ENCODE peak calls at places on chromosome 22, in nine cellular contexts. One of them, this sample, is unnamed.
A peak's percentile ranks its signal among the peaks of the same experiment; 100 is the strongest.

GRCh38 chr22:19463491-19464469 is 15.2 kb downstream of the UFD1 start:
- DNase-seq in MM.1S: no peak
- DNase-seq in neural progenitor cell: no peak
- DNase-seq in PC-3: no peak
- DNase-seq in GM23248: peak; percentile 90
- DNase-seq in SK-N-SH: no peak
- DNase-seq in GM23338: no peak
- DNase-seq in HCT116: no peak
- DNase-seq in hepatocyte: no peak
- DNase-seq in this sample: no peak

GRCh38 chr22:31839986-31840385 is 86.2 kb downstream of the DEPDC5 start:
- DNase-seq in PC-3: no peak
- DNase-seq in MM.1S: no peak
- DNase-seq in SK-N-SH: no peak
- DNase-seq in neural progenitor cell: no peak
- DNase-seq in hepatocyte: no peak
- DNase-seq in GM23338: no peak
- DNase-seq in HCT116: no peak
- DNase-seq in GM23248: no peak
- DNase-seq in this sample: no peak

GRCh38 chr22:40178417-40179409 is 988 bp downstream of the TNRC6B start:
- DNase-seq in SK-N-SH: peak; percentile 16
- DNase-seq in neural progenitor cell: peak; percentile 79
- DNase-seq in PC-3: peak; percentile 20
- DNase-seq in GM23338: peak; percentile 80
- DNase-seq in GM23248: peak; percentile 71
- DNase-seq in MM.1S: peak; percentile 62
- DNase-seq in hepatocyte: peak; percentile 54
- DNase-seq in HCT116: no peak
- DNase-seq in this sample: peak; percentile 70

GRCh38 chr22:39478461-39478860 is 21.6 kb downstream of the MGAT3 start:
- DNase-seq in hepatocyte: peak; percentile 71
- DNase-seq in neural progenitor cell: peak; percentile 60
- DNase-seq in SK-N-SH: no peak
- DNase-seq in HCT116: no peak
- DNase-seq in MM.1S: no peak
- DNase-seq in GM23338: peak; percentile 80
- DNase-seq in GM23248: peak; percentile 28
- DNase-seq in PC-3: peak; percentile 56
- DNase-seq in this sample: no peak

GRCh38 chr22:24977370-24978230 is 25.1 kb downstream of the KIAA1671 start:
- DNase-seq in hepatocyte: no peak
- DNase-seq in MM.1S: no peak
- DNase-seq in neural progenitor cell: peak; percentile 49
- DNase-seq in HCT116: no peak
- DNase-seq in SK-N-SH: no peak
- DNase-seq in GM23248: no peak
- DNase-seq in PC-3: no peak
- DNase-seq in GM23338: no peak
- DNase-seq in this sample: no peak

GRCh38 chr22:17483670-17484372 is 79.5 kb upstream of the SLC25A18 start:
- DNase-seq in SK-N-SH: no peak
- DNase-seq in neural progenitor cell: no peak
- DNase-seq in PC-3: no peak
- DNase-seq in hepatocyte: peak; percentile 40
- DNase-seq in MM.1S: no peak
- DNase-seq in HCT116: no peak
- DNase-seq in GM23338: no peak
- DNase-seq in GM23248: no peak
- DNase-seq in this sample: peak; percentile 11

GRCh38 chr22:16807109-16807508 is 18.1 kb downstream of the XKR3 start:
- DNase-seq in PC-3: no peak
- DNase-seq in MM.1S: no peak
- DNase-seq in neural progenitor cell: no peak
- DNase-seq in HCT116: no peak
- DNase-seq in GM23248: no peak
- DNase-seq in GM23338: no peak
- DNase-seq in hepatocyte: no peak
- DNase-seq in SK-N-SH: no peak
- DNase-seq in this sample: no peak

GRCh38 chr22:24983151-24983550 is 30.6 kb downstream of the KIAA1671 start:
- DNase-seq in GM23248: no peak
- DNase-seq in PC-3: no peak
- DNase-seq in hepatocyte: no peak
- DNase-seq in neural progenitor cell: no peak
- DNase-seq in MM.1S: no peak
- DNase-seq in SK-N-SH: no peak
- DNase-seq in HCT116: no peak
- DNase-seq in GM23338: no peak
- DNase-seq in this sample: no peak

GRCh38 chr22:27796829-27797792 is 4.4 kb downstream of the MN1 start:
- DNase-seq in GM23248: no peak
- DNase-seq in neural progenitor cell: no peak
- DNase-seq in GM23338: no peak
- DNase-seq in MM.1S: no peak
- DNase-seq in SK-N-SH: no peak
- DNase-seq in hepatocyte: no peak
- DNase-seq in PC-3: no peak
- DNase-seq in HCT116: no peak
- DNase-seq in this sample: no peak
- TF ChIP-seq EZH2phosphoT487 in GM23248: no peak
- TF ChIP-seq EZH2phosphoT487 in neural progenitor cell: peak; percentile 18
- TF ChIP-seq EZH2phosphoT487 in GM23338: no peak
- TF ChIP-seq EZH2phosphoT487 in MM.1S: no peak
- TF ChIP-seq EZH2phosphoT487 in SK-N-SH: no peak
- TF ChIP-seq EZH2phosphoT487 in hepatocyte: peak; percentile 38
- TF ChIP-seq EZH2phosphoT487 in PC-3: no peak
- TF ChIP-seq EZH2phosphoT487 in HCT116: no peak
- TF ChIP-seq EZH2phosphoT487 in this sample: no peak

GRCh38 chr22:23826510-23827350 is 12.1 kb downstream of the DERL3 start:
- DNase-seq in GM23338: no peak
- DNase-seq in GM23248: peak; percentile 77
- DNase-seq in SK-N-SH: peak; percentile 86
- DNase-seq in PC-3: no peak
- DNase-seq in neural progenitor cell: peak; percentile 1
- DNase-seq in MM.1S: no peak
- DNase-seq in hepatocyte: peak; percentile 2
- DNase-seq in HCT116: no peak
- DNase-seq in this sample: no peak

GRCh38 chr22:23827351-23827995 is 11.3 kb downstream of the DERL3 start:
- DNase-seq in HCT116: no peak
- DNase-seq in MM.1S: no peak
- DNase-seq in hepatocyte: no peak
- DNase-seq in GM23338: no peak
- DNase-seq in neural progenitor cell: peak; percentile 1
- DNase-seq in GM23248: no peak
- DNase-seq in PC-3: no peak
- DNase-seq in SK-N-SH: peak; percentile 10
- DNase-seq in this sample: no peak

GRCh38 chr22:23829845-23830372 is 8.9 kb downstream of the DERL3 start:
- DNase-seq in MM.1S: no peak
- DNase-seq in GM23248: peak; percentile 91
- DNase-seq in GM23338: no peak
- DNase-seq in hepatocyte: no peak
- DNase-seq in PC-3: no peak
- DNase-seq in HCT116: no peak
- DNase-seq in SK-N-SH: peak; percentile 35
- DNase-seq in neural progenitor cell: no peak
- DNase-seq in this sample: no peak

GRCh38 chr22:23831261-23831660 is 7.5 kb downstream of the DERL3 start:
- DNase-seq in GM23248: no peak
- DNase-seq in SK-N-SH: no peak
- DNase-seq in MM.1S: no peak
- DNase-seq in hepatocyte: no peak
- DNase-seq in PC-3: no peak
- DNase-seq in HCT116: no peak
- DNase-seq in GM23338: no peak
- DNase-seq in neural progenitor cell: no peak
- DNase-seq in this sample: no peak

DNA sequence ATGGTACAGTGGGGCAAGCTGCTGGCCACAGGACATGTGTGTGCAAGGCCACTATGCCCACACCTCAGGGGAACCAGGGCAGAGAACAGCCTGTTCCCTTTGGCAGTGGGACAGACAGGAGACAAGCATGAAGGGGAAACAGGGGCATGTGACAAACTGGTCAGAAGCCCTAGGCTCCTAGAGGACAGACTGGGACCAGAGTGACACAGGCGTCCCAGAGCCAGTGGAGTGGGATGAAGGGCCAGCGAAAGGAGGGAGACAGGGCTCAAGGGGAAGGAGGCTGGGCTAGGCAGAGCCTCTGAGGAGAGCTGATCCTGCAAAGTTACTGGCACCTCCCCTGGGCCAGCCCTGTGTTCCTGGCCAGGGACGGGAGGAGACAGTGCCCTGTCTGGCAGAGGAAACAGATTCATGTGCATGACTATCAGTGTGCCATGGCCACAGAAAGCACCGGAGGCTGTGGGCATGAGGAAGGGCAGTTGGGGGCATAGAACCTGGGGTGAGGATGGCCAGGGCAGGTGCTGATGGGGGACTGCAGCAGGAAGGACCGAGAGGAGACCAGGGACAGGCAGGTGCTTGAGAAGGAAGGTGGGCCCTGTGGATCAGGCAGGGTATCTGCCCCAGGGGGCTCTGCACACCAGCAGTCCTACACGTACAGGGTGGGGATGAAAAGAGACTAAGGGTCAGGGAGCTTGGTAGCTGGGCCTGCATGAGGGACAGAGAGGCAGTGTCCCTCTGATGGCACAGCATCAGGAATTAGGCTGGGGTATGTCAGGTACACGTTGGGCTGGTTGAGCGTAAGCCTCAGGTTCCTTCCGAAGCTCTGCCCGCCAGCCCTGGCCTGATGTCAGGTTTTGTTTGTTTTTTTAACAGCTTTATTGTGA is 9.8 kb downstream of the DERL3 start:
- DNase-seq in MM.1S: no peak
- DNase-seq in GM23248: no peak
- DNase-seq in PC-3: no peak
- DNase-seq in hepatocyte: no peak
- DNase-seq in GM23338: no peak
- DNase-seq in SK-N-SH: no peak
- DNase-seq in HCT116: no peak
- DNase-seq in neural progenitor cell: no peak
- DNase-seq in this sample: no peak
- TF ChIP-seq EZH2phosphoT487 in MM.1S: no peak
- TF ChIP-seq EZH2phosphoT487 in GM23248: no peak
- TF ChIP-seq EZH2phosphoT487 in PC-3: no peak
- TF ChIP-seq EZH2phosphoT487 in hepatocyte: no peak
- TF ChIP-seq EZH2phosphoT487 in GM23338: no peak
- TF ChIP-seq EZH2phosphoT487 in SK-N-SH: no peak
- TF ChIP-seq EZH2phosphoT487 in HCT116: no peak
- TF ChIP-seq EZH2phosphoT487 in neural progenitor cell: no peak
- TF ChIP-seq EZH2phosphoT487 in this sample: no peak

GRCh38 chr22:29994027-29994715 is 86.1 kb upstream of the HORMAD2 start:
- DNase-seq in HCT116: no peak
- DNase-seq in hepatocyte: no peak
- DNase-seq in GM23248: peak; percentile 86
- DNase-seq in PC-3: peak; percentile 72
- DNase-seq in neural progenitor cell: no peak
- DNase-seq in SK-N-SH: peak; percentile 14
- DNase-seq in GM23338: no peak
- DNase-seq in MM.1S: no peak
- DNase-seq in this sample: no peak

GRCh38 chr22:29988719-29989118 is 91.5 kb upstream of the HORMAD2 start:
- DNase-seq in GM23338: no peak
- DNase-seq in PC-3: no peak
- DNase-seq in MM.1S: no peak
- DNase-seq in hepatocyte: no peak
- DNase-seq in SK-N-SH: no peak
- DNase-seq in GM23248: no peak
- DNase-seq in neural progenitor cell: no peak
- DNase-seq in HCT116: no peak
- DNase-seq in this sample: no peak

GRCh38 chr22:29994941-29995340 is 85.3 kb upstream of the HORMAD2 start:
- DNase-seq in HCT116: no peak
- DNase-seq in SK-N-SH: no peak
- DNase-seq in GM23338: no peak
- DNase-seq in hepatocyte: peak; percentile 59
- DNase-seq in GM23248: peak; percentile 49
- DNase-seq in neural progenitor cell: no peak
- DNase-seq in MM.1S: no peak
- DNase-seq in PC-3: peak; percentile 26
- DNase-seq in this sample: no peak

GRCh38 chr22:29989446-29989845 is 90.8 kb upstream of the HORMAD2 start:
- DNase-seq in SK-N-SH: no peak
- DNase-seq in GM23248: no peak
- DNase-seq in GM23338: no peak
- DNase-seq in MM.1S: no peak
- DNase-seq in PC-3: no peak
- DNase-seq in hepatocyte: no peak
- DNase-seq in HCT116: no peak
- DNase-seq in neural progenitor cell: no peak
- DNase-seq in this sample: no peak

GRCh38 chr22:29992341-29993275 is 87.7 kb upstream of the HORMAD2 start:
- DNase-seq in PC-3: peak; percentile 9
- DNase-seq in neural progenitor cell: no peak
- DNase-seq in HCT116: no peak
- DNase-seq in hepatocyte: no peak
- DNase-seq in GM23248: peak; percentile 23
- DNase-seq in GM23338: peak; percentile 41
- DNase-seq in SK-N-SH: no peak
- DNase-seq in MM.1S: no peak
- DNase-seq in this sample: no peak
- TF ChIP-seq EZH2phosphoT487 in PC-3: no peak
- TF ChIP-seq EZH2phosphoT487 in neural progenitor cell: no peak
- TF ChIP-seq EZH2phosphoT487 in HCT116: no peak
- TF ChIP-seq EZH2phosphoT487 in hepatocyte: no peak
- TF ChIP-seq EZH2phosphoT487 in GM23248: no peak
- TF ChIP-seq EZH2phosphoT487 in GM23338: no peak
- TF ChIP-seq EZH2phosphoT487 in SK-N-SH: no peak
- TF ChIP-seq EZH2phosphoT487 in MM.1S: no peak
- TF ChIP-seq EZH2phosphoT487 in this sample: no peak

GRCh38 chr22:45425531-45426265 is 12.2 kb downstream of the RIBC2 start:
- DNase-seq in GM23248: no peak
- DNase-seq in GM23338: no peak
- DNase-seq in SK-N-SH: no peak
- DNase-seq in neural progenitor cell: no peak
- DNase-seq in HCT116: no peak
- DNase-seq in MM.1S: no peak
- DNase-seq in PC-3: no peak
- DNase-seq in hepatocyte: no peak
- DNase-seq in this sample: no peak

GRCh38 chr22:45427114-45427513 is 13.6 kb downstream of the RIBC2 start:
- DNase-seq in HCT116: no peak
- DNase-seq in GM23338: no peak
- DNase-seq in MM.1S: no peak
- DNase-seq in PC-3: no peak
- DNase-seq in SK-N-SH: no peak
- DNase-seq in GM23248: no peak
- DNase-seq in hepatocyte: no peak
- DNase-seq in neural progenitor cell: no peak
- DNase-seq in this sample: no peak

GRCh38 chr22:45424241-45424731 is 10.8 kb downstream of the RIBC2 start:
- DNase-seq in GM23248: no peak
- DNase-seq in hepatocyte: no peak
- DNase-seq in GM23338: no peak
- DNase-seq in neural progenitor cell: no peak
- DNase-seq in MM.1S: no peak
- DNase-seq in SK-N-SH: no peak
- DNase-seq in HCT116: no peak
- DNase-seq in PC-3: no peak
- DNase-seq in this sample: no peak

GRCh38 chr22:45425101-45425500 is 11.6 kb downstream of the RIBC2 start:
- DNase-seq in hepatocyte: peak; percentile 4
- DNase-seq in neural progenitor cell: no peak
- DNase-seq in MM.1S: no peak
- DNase-seq in GM23248: peak; percentile 67
- DNase-seq in PC-3: no peak
- DNase-seq in HCT116: no peak
- DNase-seq in SK-N-SH: no peak
- DNase-seq in GM23338: no peak
- DNase-seq in this sample: no peak

DNA sequence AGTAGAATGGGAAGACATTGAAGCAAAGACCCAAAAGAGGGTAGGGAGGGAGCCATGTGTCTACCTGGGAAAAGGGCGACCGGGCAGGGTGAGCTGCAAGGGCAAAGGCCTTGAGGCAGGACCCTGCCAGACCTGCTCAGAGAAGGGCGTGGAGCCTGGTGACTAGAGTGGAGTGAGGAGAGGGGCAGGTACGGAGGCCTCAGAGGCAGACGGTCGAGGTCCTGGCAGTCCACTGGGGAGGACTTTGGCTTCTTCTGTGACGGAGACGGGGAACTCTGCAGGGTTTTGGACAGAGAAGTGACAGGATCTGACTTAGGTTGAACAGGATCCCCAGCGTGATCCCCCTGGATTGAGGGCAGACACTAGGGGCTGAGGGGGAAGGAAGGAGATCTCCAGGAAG is 12.9 kb downstream of the RIBC2 start:
- DNase-seq in SK-N-SH: no peak
- DNase-seq in GM23338: no peak
- DNase-seq in HCT116: no peak
- DNase-seq in MM.1S: no peak
- DNase-seq in PC-3: no peak
- DNase-seq in hepatocyte: no peak
- DNase-seq in GM23248: no peak
- DNase-seq in neural progenitor cell: no peak
- DNase-seq in this sample: no peak
- TF ChIP-seq EZH2phosphoT487 in SK-N-SH: no peak
- TF ChIP-seq EZH2phosphoT487 in GM23338: no peak
- TF ChIP-seq EZH2phosphoT487 in HCT116: no peak
- TF ChIP-seq EZH2phosphoT487 in MM.1S: no peak
- TF ChIP-seq EZH2phosphoT487 in PC-3: no peak
- TF ChIP-seq EZH2phosphoT487 in hepatocyte: no peak
- TF ChIP-seq EZH2phosphoT487 in GM23248: no peak
- TF ChIP-seq EZH2phosphoT487 in neural progenitor cell: no peak
- TF ChIP-seq EZH2phosphoT487 in this sample: no peak

This sample was measured in OCI-LY7.